ENCODE peak calls at places on chromosome 5, in five cellular contexts. V is fibroblast of the aortic adventitia, W is coronary artery, I is breast epithelium, C is brain microvascular endothelial cell. F is an unnamed sample.

GRCh38 chr5:103785569-103785968 is 223.0 kb upstream of the NUDT12 start:
- DNase-seq in V (peak; percentile 31), W (no peak), I (no peak), C (peak; percentile 24), F (no peak)

GRCh38 chr5:961002-961710 is 47.4 kb upstream of the NKD2 start:
- DNase-seq in V (no peak), W (peak; percentile 70), I (no peak), C (no peak), F (peak; percentile 81)

GRCh38 chr5:40679998-40680681 is 425 bp downstream of the PTGER4 start:
- DNase-seq in V (no peak), W (peak; percentile 75), I (no peak), C (no peak), F (no peak)

GRCh38 chr5:159915913-159916840 is at the start of gene ADRA1B:
- DNase-seq in V (peak; percentile 46), W (peak; percentile 81), I (peak; percentile 63), C (peak; percentile 40), F (no peak)

GRCh38 chr5:176879663-176880392 is 19.3 kb downstream of the HK3 start:
- DNase-seq in V (no peak), W (no peak), I (no peak), C (no peak), F (no peak)

GRCh38 chr5:40464461-40464860 is 215.3 kb upstream of the PTGER4 start:
- DNase-seq in V (peak; percentile 10), W (no peak), I (no peak), C (no peak), F (no peak)

GRCh38 chr5:12952409-12952808 is 992.1 kb downstream of the DNAH5 start:
- DNase-seq in V (no peak), W (no peak), I (no peak), C (no peak), F (no peak)

GRCh38 chr5:16856531-16856930 is 79.6 kb downstream of the MYO10 start:
- DNase-seq in V (no peak), W (no peak), I (no peak), C (no peak), F (no peak)

GRCh38 chr5:152505442-152506042 is 100.5 kb upstream of the NMUR2 start:
- DNase-seq in V (peak; percentile 45), W (no peak), I (no peak), C (peak; percentile 46), F (no peak)

GRCh38 chr5:40550481-40550880 is 129.2 kb upstream of the PTGER4 start:
- DNase-seq in V (no peak), W (no peak), I (no peak), C (no peak), F (no peak)

GRCh38 chr5:71471193-71471592 is 15.7 kb downstream of the BDP1 start:
- DNase-seq in V (peak; percentile 39), W (no peak), I (no peak), C (peak; percentile 77), F (no peak)

GRCh38 chr5:107388111-107388861 is 282.5 kb downstream of the EFNA5 start:
- DNase-seq in V (peak; percentile 90), W (no peak), I (no peak), C (peak; percentile 85), F (no peak)

F was measured in vagina.